ENCODE peak calls at places on chromosomes 5 and 9, in eight cellular contexts. C, I, O, P, M, X, S and U are unnamed samples.

GRCh38 chr9:2286306-2286705 is 271.2 kb downstream of the SMARCA2 start:
- DNase-seq in C (no peak), I (no peak), O (no peak), P (no peak), M (no peak), X (no peak), S (no peak), U (no peak)

GRCh38 chr5:169161022-169161680 is 139.8 kb downstream of the SLIT3 start:
- DNase-seq in C (peak; percentile 44), I (no peak), O (peak; percentile 25), P (no peak), M (peak; percentile 50), X (no peak), S (no peak), U (no peak)

GRCh38 chr9:97714435-97714834 is 17.3 kb upstream of the XPA start:
- DNase-seq in C (no peak), I (no peak), O (no peak), P (no peak), M (no peak), X (no peak), S (no peak), U (no peak)

GRCh38 chr9:36192196-36192595 is 1.5 kb downstream of the CLTA start:
- DNase-seq in C (no peak), I (no peak), O (no peak), P (peak; percentile 30), M (no peak), X (no peak), S (no peak), U (no peak)

GRCh38 chr9:105647595-105648349 is 14.5 kb upstream of the TAL2 start:
- DNase-seq in C (no peak), I (no peak), O (no peak), P (no peak), M (no peak), X (no peak), S (no peak), U (peak; percentile 25)

GRCh38 chr9:114746591-114746990 is 59.2 kb downstream of the TNFSF15 start:
- DNase-seq in C (no peak), I (no peak), O (no peak), P (no peak), M (no peak), X (no peak), S (no peak), U (no peak)

GRCh38 chr5:115962565-115963402 is 509 bp downstream of the LVRN start:
- DNase-seq in C (peak; percentile 6), I (no peak), O (peak; percentile 72), P (no peak), M (no peak), X (peak; percentile 20), S (peak; percentile 45), U (peak; percentile 12)

GRCh38 chr9:89879276-89879675 is 274.5 kb downstream of the GADD45G start:
- DNase-seq in C (no peak), I (no peak), O (no peak), P (no peak), M (no peak), X (no peak), S (peak; percentile 11), U (no peak)

GRCh38 chr5:88450239-88450638 is 181.6 kb upstream of the TMEM161B start:
- DNase-seq in C (no peak), I (no peak), O (no peak), P (no peak), M (no peak), X (no peak), S (no peak), U (no peak)

GRCh38 chr5:100905259-100905914 is 2.3 kb upstream of the ST8SIA4 start:
- DNase-seq in C (no peak), I (peak; percentile 29), O (no peak), P (peak; percentile 43), M (no peak), X (no peak), S (no peak), U (no peak)

GRCh38 chr9:17315341-17315740 is 180.5 kb downstream of the CNTLN start:
- DNase-seq in C (no peak), I (no peak), O (no peak), P (no peak), M (no peak), X (no peak), S (no peak), U (no peak)

GRCh38 chr5:121763674-121764073 is 88.0 kb upstream of the FTMT start:
- DNase-seq in C (no peak), I (no peak), O (no peak), P (no peak), M (no peak), X (no peak), S (no peak), U (no peak)

GRCh38 chr5:77498952-77499351 is 6.8 kb upstream of the WDR41 start:
- DNase-seq in C (no peak), I (no peak), O (no peak), P (no peak), M (no peak), X (no peak), S (no peak), U (no peak)

GRCh38 chr9:112705773-112706427 is 12.0 kb downstream of the INIP start:
- DNase-seq in C (peak; percentile 22), I (no peak), O (peak; percentile 14), P (no peak), M (no peak), X (peak; percentile 19), S (no peak), U (peak; percentile 28)

GRCh38 chr9:98980291-98980690 is 36.6 kb downstream of the COL15A1 start:
- DNase-seq in C (no peak), I (no peak), O (no peak), P (no peak), M (no peak), X (no peak), S (no peak), U (no peak)

GRCh38 chr5:150113047-150113744 is 26.8 kb upstream of the CSF1R start:
- DNase-seq in C (no peak), I (no peak), O (peak; percentile 30), P (no peak), M (no peak), X (no peak), S (peak; percentile 51), U (no peak)

GRCh38 chr5:88732181-88732633 is 150.8 kb downstream of the MEF2C start:
- DNase-seq in C (no peak), I (peak; percentile 80), O (no peak), P (peak; percentile 75), M (no peak), X (no peak), S (peak; percentile 45), U (no peak)

GRCh38 chr5:100840364-100840763 is 62.7 kb downstream of the ST8SIA4 start:
- DNase-seq in C (no peak), I (peak; percentile 76), O (no peak), P (peak; percentile 40), M (no peak), X (no peak), S (no peak), U (no peak)

GRCh38 chr5:124660229-124661093 is 86.0 kb downstream of the ZNF608 start:
- DNase-seq in C (peak; percentile 56), I (no peak), O (no peak), P (no peak), M (no peak), X (no peak), S (no peak), U (no peak)

GRCh38 chr9:130707225-130707976 is 13.8 kb downstream of the EXOSC2 start:
- DNase-seq in C (peak; percentile 47), I (peak; percentile 24), O (peak; percentile 34), P (peak; percentile 76), M (peak; percentile 63), X (peak; percentile 67), S (no peak), U (peak; percentile 78)

GRCh38 chr9:15349892-15350761 is 43.1 kb upstream of the TTC39B start:
- DNase-seq in C (no peak), I (no peak), O (no peak), P (no peak), M (no peak), X (no peak), S (no peak), U (peak; percentile 11)

DNA sequence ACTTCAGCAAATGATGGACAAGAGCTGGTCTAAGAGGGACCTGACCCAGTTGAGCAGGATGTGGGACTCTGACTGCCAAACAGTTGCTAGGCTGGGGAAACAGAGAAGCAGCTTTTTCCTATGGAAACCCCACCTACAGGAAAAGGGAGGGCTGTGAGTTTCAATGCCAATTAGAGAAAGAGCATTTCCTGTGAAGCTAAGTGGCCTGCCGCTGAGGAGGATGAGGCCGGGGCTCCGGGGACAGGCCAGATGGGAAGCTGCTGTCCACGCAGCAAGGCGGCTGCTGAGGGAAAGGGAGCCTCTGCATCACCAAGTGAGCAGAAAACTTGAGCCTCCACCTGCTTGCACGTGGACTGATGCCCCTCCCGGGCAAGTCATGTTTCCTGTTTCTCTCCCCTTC is at the start of gene PCDH12:
- DNase-seq in C (no peak), I (no peak), O (peak; percentile 58), P (peak; percentile 24), M (no peak), X (peak; percentile 68), S (no peak), U (peak; percentile 52)
- TF ChIP-seq CTCF in C (no peak), I (no peak), O (no peak), P (no peak), M (no peak), X (no peak), S (no peak), U (no peak)

GRCh38 chr5:34552129-34552528 is 104.0 kb upstream of the RAI14 start:
- DNase-seq in C (peak; percentile 43), I (no peak), O (no peak), P (no peak), M (no peak), X (no peak), S (no peak), U (no peak)

GRCh38 chr5:34553544-34553943 is 102.6 kb upstream of the RAI14 start:
- DNase-seq in C (no peak), I (no peak), O (no peak), P (no peak), M (no peak), X (no peak), S (no peak), U (no peak)

GRCh38 chr5:34554656-34555055 is 101.5 kb upstream of the RAI14 start:
- DNase-seq in C (no peak), I (no peak), O (no peak), P (no peak), M (no peak), X (no peak), S (no peak), U (no peak)

GRCh38 chr5:34550977-34551376 is 105.2 kb upstream of the RAI14 start:
- DNase-seq in C (no peak), I (no peak), O (no peak), P (no peak), M (no peak), X (no peak), S (no peak), U (no peak)

GRCh38 chr5:34552686-34553085 is 103.4 kb upstream of the RAI14 start:
- DNase-seq in C (no peak), I (no peak), O (no peak), P (no peak), M (no peak), X (no peak), S (no peak), U (no peak)
- TF ChIP-seq CTCF in C (no peak), I (no peak), O (no peak), P (no peak), M (no peak), X (no peak), S (no peak), U (no peak)

GRCh38 chr9:35072461-35073275 is at the start of gene VCP:
- DNase-seq in C (peak; percentile 99), I (peak; percentile 99), O (peak; percentile 96), P (peak; percentile 97), M (peak; percentile 81), X (peak; percentile 96), S (peak; percentile 98), U (peak; percentile 98)
- TF ChIP-seq CTCF in C (no peak), I (no peak), O (no peak), P (no peak), M (no peak), X (no peak), S (no peak), U (no peak)

GRCh38 chr5:53335115-53335514 is 145.3 kb upstream of the FST start:
- DNase-seq in C (no peak), I (no peak), O (no peak), P (no peak), M (no peak), X (peak; percentile 15), S (no peak), U (no peak)
- TF ChIP-seq CTCF in C (no peak), I (no peak), O (peak; percentile 39), P (no peak), M (no peak), X (no peak), S (no peak), U (peak; percentile 14)